ENCODE peak calls at places on chromosomes 12 and 14, in eight cellular contexts. One of them, this sample, is unnamed.

GRCh38 chr12:79360269-79360668 is 330.5 kb downstream of the PAWR start:
- DNase-seq in stimulated activated CD4-positive, alpha-beta T cell treated with anti-CD3 and anti-CD28 coated beads, TNF-alpha, amount 100 ng/mL, for 1 hour: no peak
- DNase-seq in cerebellar cortex: no peak
- DNase-seq in LNCaP clone FGC: no peak
- DNase-seq in ACHN: no peak
- DNase-seq in NCI-H2171: no peak
- DNase-seq in foreskin fibroblast: no peak
- DNase-seq in LoVo: no peak
- DNase-seq in this sample: no peak

GRCh38 chr14:100246809-100247428 is 8.0 kb downstream of the YY1 start:
- DNase-seq in stimulated activated CD4-positive, alpha-beta T cell treated with anti-CD3 and anti-CD28 coated beads, TNF-alpha, amount 100 ng/mL, for 1 hour: no peak
- DNase-seq in cerebellar cortex: peak; percentile 84
- DNase-seq in LNCaP clone FGC: peak; percentile 82
- DNase-seq in ACHN: peak; percentile 74
- DNase-seq in NCI-H2171: peak; percentile 66
- DNase-seq in foreskin fibroblast: peak; percentile 66
- DNase-seq in LoVo: peak; percentile 50
- DNase-seq in this sample: no peak

GRCh38 chr12:78118036-78118435 is 287.3 kb downstream of the NAV3 start:
- DNase-seq in stimulated activated CD4-positive, alpha-beta T cell treated with anti-CD3 and anti-CD28 coated beads, TNF-alpha, amount 100 ng/mL, for 1 hour: no peak
- DNase-seq in cerebellar cortex: no peak
- DNase-seq in LNCaP clone FGC: no peak
- DNase-seq in ACHN: peak; percentile 20
- DNase-seq in NCI-H2171: no peak
- DNase-seq in foreskin fibroblast: no peak
- DNase-seq in LoVo: no peak
- DNase-seq in this sample: no peak

GRCh38 chr12:3614806-3615466 is 123.9 kb downstream of the PRMT8 start:
- DNase-seq in stimulated activated CD4-positive, alpha-beta T cell treated with anti-CD3 and anti-CD28 coated beads, TNF-alpha, amount 100 ng/mL, for 1 hour: no peak
- DNase-seq in cerebellar cortex: no peak
- DNase-seq in LNCaP clone FGC: no peak
- DNase-seq in ACHN: no peak
- DNase-seq in NCI-H2171: peak; percentile 64
- DNase-seq in foreskin fibroblast: no peak
- DNase-seq in LoVo: no peak
- DNase-seq in this sample: no peak

GRCh38 chr14:69685716-69686115 is 74.3 kb downstream of the SUSD6 start:
- DNase-seq in stimulated activated CD4-positive, alpha-beta T cell treated with anti-CD3 and anti-CD28 coated beads, TNF-alpha, amount 100 ng/mL, for 1 hour: no peak
- DNase-seq in cerebellar cortex: peak; percentile 87
- DNase-seq in LNCaP clone FGC: peak; percentile 41
- DNase-seq in ACHN: peak; percentile 27
- DNase-seq in NCI-H2171: peak; percentile 78
- DNase-seq in foreskin fibroblast: peak; percentile 57
- DNase-seq in LoVo: no peak
- DNase-seq in this sample: peak; percentile 39

GRCh38 chr14:63555572-63555971 is 12.4 kb upstream of the PPP2R5E start:
- DNase-seq in stimulated activated CD4-positive, alpha-beta T cell treated with anti-CD3 and anti-CD28 coated beads, TNF-alpha, amount 100 ng/mL, for 1 hour: no peak
- DNase-seq in cerebellar cortex: no peak
- DNase-seq in LNCaP clone FGC: no peak
- DNase-seq in ACHN: no peak
- DNase-seq in NCI-H2171: no peak
- DNase-seq in foreskin fibroblast: no peak
- DNase-seq in LoVo: no peak
- DNase-seq in this sample: no peak

GRCh38 chr12:83660727-83661126 is 974.0 kb downstream of the TMTC2 start:
- DNase-seq in stimulated activated CD4-positive, alpha-beta T cell treated with anti-CD3 and anti-CD28 coated beads, TNF-alpha, amount 100 ng/mL, for 1 hour: no peak
- DNase-seq in cerebellar cortex: no peak
- DNase-seq in LNCaP clone FGC: no peak
- DNase-seq in ACHN: no peak
- DNase-seq in NCI-H2171: no peak
- DNase-seq in foreskin fibroblast: no peak
- DNase-seq in LoVo: no peak
- DNase-seq in this sample: no peak

GRCh38 chr12:131636940-131637750 is 73.7 kb upstream of the SFSWAP start:
- DNase-seq in stimulated activated CD4-positive, alpha-beta T cell treated with anti-CD3 and anti-CD28 coated beads, TNF-alpha, amount 100 ng/mL, for 1 hour: no peak
- DNase-seq in cerebellar cortex: no peak
- DNase-seq in LNCaP clone FGC: no peak
- DNase-seq in ACHN: no peak
- DNase-seq in NCI-H2171: no peak
- DNase-seq in foreskin fibroblast: no peak
- DNase-seq in LoVo: no peak
- DNase-seq in this sample: no peak

GRCh38 chr12:40735551-40736230 is 43.5 kb downstream of the CNTN1 start:
- DNase-seq in stimulated activated CD4-positive, alpha-beta T cell treated with anti-CD3 and anti-CD28 coated beads, TNF-alpha, amount 100 ng/mL, for 1 hour: no peak
- DNase-seq in cerebellar cortex: no peak
- DNase-seq in LNCaP clone FGC: no peak
- DNase-seq in ACHN: no peak
- DNase-seq in NCI-H2171: no peak
- DNase-seq in foreskin fibroblast: no peak
- DNase-seq in LoVo: no peak
- DNase-seq in this sample: no peak

GRCh38 chr12:31507966-31508365 is 83.0 kb downstream of the DENND5B start:
- DNase-seq in stimulated activated CD4-positive, alpha-beta T cell treated with anti-CD3 and anti-CD28 coated beads, TNF-alpha, amount 100 ng/mL, for 1 hour: no peak
- DNase-seq in cerebellar cortex: no peak
- DNase-seq in LNCaP clone FGC: no peak
- DNase-seq in ACHN: no peak
- DNase-seq in NCI-H2171: no peak
- DNase-seq in foreskin fibroblast: peak; percentile 71
- DNase-seq in LoVo: no peak
- DNase-seq in this sample: no peak

GRCh38 chr14:68667313-68667791 is 125.5 kb downstream of the ZFP36L1 start:
- DNase-seq in stimulated activated CD4-positive, alpha-beta T cell treated with anti-CD3 and anti-CD28 coated beads, TNF-alpha, amount 100 ng/mL, for 1 hour: no peak
- DNase-seq in cerebellar cortex: no peak
- DNase-seq in LNCaP clone FGC: peak; percentile 39
- DNase-seq in ACHN: no peak
- DNase-seq in NCI-H2171: no peak
- DNase-seq in foreskin fibroblast: peak; percentile 66
- DNase-seq in LoVo: no peak
- DNase-seq in this sample: no peak

GRCh38 chr12:20270557-20270956 is 97.8 kb upstream of the PDE3A start:
- DNase-seq in stimulated activated CD4-positive, alpha-beta T cell treated with anti-CD3 and anti-CD28 coated beads, TNF-alpha, amount 100 ng/mL, for 1 hour: no peak
- DNase-seq in cerebellar cortex: no peak
- DNase-seq in LNCaP clone FGC: no peak
- DNase-seq in ACHN: no peak
- DNase-seq in NCI-H2171: no peak
- DNase-seq in foreskin fibroblast: no peak
- DNase-seq in LoVo: no peak
- DNase-seq in this sample: no peak

GRCh38 chr12:131065279-131065678 is 111.6 kb downstream of the ADGRD1 start:
- DNase-seq in stimulated activated CD4-positive, alpha-beta T cell treated with anti-CD3 and anti-CD28 coated beads, TNF-alpha, amount 100 ng/mL, for 1 hour: no peak
- DNase-seq in cerebellar cortex: no peak
- DNase-seq in LNCaP clone FGC: no peak
- DNase-seq in ACHN: no peak
- DNase-seq in NCI-H2171: no peak
- DNase-seq in foreskin fibroblast: no peak
- DNase-seq in LoVo: no peak
- DNase-seq in this sample: no peak

GRCh38 chr12:115375188-115375991 is 691.4 kb upstream of the TBX3 start:
- DNase-seq in stimulated activated CD4-positive, alpha-beta T cell treated with anti-CD3 and anti-CD28 coated beads, TNF-alpha, amount 100 ng/mL, for 1 hour: no peak
- DNase-seq in cerebellar cortex: no peak
- DNase-seq in LNCaP clone FGC: no peak
- DNase-seq in ACHN: peak; percentile 45
- DNase-seq in NCI-H2171: no peak
- DNase-seq in foreskin fibroblast: peak; percentile 78
- DNase-seq in LoVo: peak; percentile 70
- DNase-seq in this sample: no peak

GRCh38 chr12:62834406-62834805 is 100.5 kb downstream of the PPM1H start:
- DNase-seq in stimulated activated CD4-positive, alpha-beta T cell treated with anti-CD3 and anti-CD28 coated beads, TNF-alpha, amount 100 ng/mL, for 1 hour: no peak
- DNase-seq in cerebellar cortex: peak; percentile 99
- DNase-seq in LNCaP clone FGC: no peak
- DNase-seq in ACHN: peak; percentile 21
- DNase-seq in NCI-H2171: peak; percentile 19
- DNase-seq in foreskin fibroblast: no peak
- DNase-seq in LoVo: no peak
- DNase-seq in this sample: no peak

GRCh38 chr12:68587448-68587873 is 23.2 kb upstream of the RAP1B start:
- DNase-seq in stimulated activated CD4-positive, alpha-beta T cell treated with anti-CD3 and anti-CD28 coated beads, TNF-alpha, amount 100 ng/mL, for 1 hour: no peak
- DNase-seq in cerebellar cortex: no peak
- DNase-seq in LNCaP clone FGC: no peak
- DNase-seq in ACHN: no peak
- DNase-seq in NCI-H2171: no peak
- DNase-seq in foreskin fibroblast: no peak
- DNase-seq in LoVo: no peak
- DNase-seq in this sample: peak; percentile 17

GRCh38 chr12:68097386-68097785 is 62.2 kb downstream of the IFNG start:
- DNase-seq in stimulated activated CD4-positive, alpha-beta T cell treated with anti-CD3 and anti-CD28 coated beads, TNF-alpha, amount 100 ng/mL, for 1 hour: no peak
- DNase-seq in cerebellar cortex: no peak
- DNase-seq in LNCaP clone FGC: no peak
- DNase-seq in ACHN: no peak
- DNase-seq in NCI-H2171: no peak
- DNase-seq in foreskin fibroblast: no peak
- DNase-seq in LoVo: no peak
- DNase-seq in this sample: no peak

GRCh38 chr14:106790189-106791036 is 1264.0 kb downstream of the TMEM121 start:
- DNase-seq in stimulated activated CD4-positive, alpha-beta T cell treated with anti-CD3 and anti-CD28 coated beads, TNF-alpha, amount 100 ng/mL, for 1 hour: peak; percentile 34
- DNase-seq in cerebellar cortex: peak; percentile 30
- DNase-seq in LNCaP clone FGC: peak; percentile 33
- DNase-seq in ACHN: peak; percentile 70
- DNase-seq in NCI-H2171: peak; percentile 2
- DNase-seq in foreskin fibroblast: no peak
- DNase-seq in LoVo: peak; percentile 49
- DNase-seq in this sample: peak; percentile 38

GRCh38 chr14:30906752-30907658 is 32.6 kb downstream of the COCH start:
- DNase-seq in stimulated activated CD4-positive, alpha-beta T cell treated with anti-CD3 and anti-CD28 coated beads, TNF-alpha, amount 100 ng/mL, for 1 hour: no peak
- DNase-seq in cerebellar cortex: peak; percentile 9
- DNase-seq in LNCaP clone FGC: no peak
- DNase-seq in ACHN: peak; percentile 28
- DNase-seq in NCI-H2171: no peak
- DNase-seq in foreskin fibroblast: peak; percentile 11
- DNase-seq in LoVo: no peak
- DNase-seq in this sample: no peak

GRCh38 chr12:79422060-79422812 is 268.5 kb downstream of the PAWR start:
- DNase-seq in stimulated activated CD4-positive, alpha-beta T cell treated with anti-CD3 and anti-CD28 coated beads, TNF-alpha, amount 100 ng/mL, for 1 hour: no peak
- DNase-seq in cerebellar cortex: peak; percentile 55
- DNase-seq in LNCaP clone FGC: no peak
- DNase-seq in ACHN: peak; percentile 41
- DNase-seq in NCI-H2171: no peak
- DNase-seq in foreskin fibroblast: no peak
- DNase-seq in LoVo: no peak
- DNase-seq in this sample: no peak

GRCh38 chr12:106139422-106140141 is 828 bp upstream of the NUAK1 start:
- DNase-seq in stimulated activated CD4-positive, alpha-beta T cell treated with anti-CD3 and anti-CD28 coated beads, TNF-alpha, amount 100 ng/mL, for 1 hour: no peak
- DNase-seq in cerebellar cortex: peak; percentile 57
- DNase-seq in LNCaP clone FGC: no peak
- DNase-seq in ACHN: peak; percentile 93
- DNase-seq in NCI-H2171: peak; percentile 35
- DNase-seq in foreskin fibroblast: peak; percentile 93
- DNase-seq in LoVo: peak; percentile 92
- DNase-seq in this sample: no peak

GRCh38 chr14:105702275-105702817 is 176.0 kb downstream of the TMEM121 start:
- DNase-seq in stimulated activated CD4-positive, alpha-beta T cell treated with anti-CD3 and anti-CD28 coated beads, TNF-alpha, amount 100 ng/mL, for 1 hour: no peak
- DNase-seq in cerebellar cortex: no peak
- DNase-seq in LNCaP clone FGC: no peak
- DNase-seq in ACHN: no peak
- DNase-seq in NCI-H2171: no peak
- DNase-seq in foreskin fibroblast: no peak
- DNase-seq in LoVo: no peak
- DNase-seq in this sample: no peak

GRCh38 chr12:92341333-92341691 is 195.7 kb upstream of the BTG1 start:
- DNase-seq in stimulated activated CD4-positive, alpha-beta T cell treated with anti-CD3 and anti-CD28 coated beads, TNF-alpha, amount 100 ng/mL, for 1 hour: no peak
- DNase-seq in cerebellar cortex: no peak
- DNase-seq in LNCaP clone FGC: no peak
- DNase-seq in ACHN: no peak
- DNase-seq in NCI-H2171: no peak
- DNase-seq in foreskin fibroblast: no peak
- DNase-seq in LoVo: no peak
- DNase-seq in this sample: no peak